ENCODE peak calls at places on chromosomes 4 and X, in six cellular contexts. One of them, this sample, is unnamed.
A peak's percentile ranks its signal among the peaks of the same experiment; 100 is the strongest.

GRCh38 chr4:173185832-173186545 is 17.4 kb downstream of the GALNT7 start:
- DNase-seq in GF-D8: no peak
- DNase-seq in HCEC 1CT: no peak
- DNase-seq in amniotic stem cell: no peak
- DNase-seq in mucosa of descending colon: no peak
- DNase-seq in activated CD4-positive, alpha-beta T cell treated with anti-CD3 and anti-CD28 coated beads, Interleukin-2, amount 10 ng/mL, durations not matched to agents 7 days and 5 days: no peak
- DNase-seq in this sample: no peak

GRCh38 chr4:152691761-152692160 is 12.0 kb upstream of the TMEM154 start:
- DNase-seq in GF-D8: no peak
- DNase-seq in HCEC 1CT: no peak
- DNase-seq in amniotic stem cell: no peak
- DNase-seq in mucosa of descending colon: no peak
- DNase-seq in activated CD4-positive, alpha-beta T cell treated with anti-CD3 and anti-CD28 coated beads, Interleukin-2, amount 10 ng/mL, durations not matched to agents 7 days and 5 days: no peak
- DNase-seq in this sample: no peak

GRCh38 chrX:69387559-69388487 is 116.3 kb upstream of the NALF2 start:
- DNase-seq in GF-D8: no peak
- DNase-seq in HCEC 1CT: peak; percentile 2
- DNase-seq in amniotic stem cell: no peak
- DNase-seq in mucosa of descending colon: no peak
- DNase-seq in activated CD4-positive, alpha-beta T cell treated with anti-CD3 and anti-CD28 coated beads, Interleukin-2, amount 10 ng/mL, durations not matched to agents 7 days and 5 days: peak; percentile 25
- DNase-seq in this sample: no peak

GRCh38 chr4:139922625-139923024 is 231.4 kb downstream of the MAML3 start:
- DNase-seq in GF-D8: no peak
- DNase-seq in HCEC 1CT: no peak
- DNase-seq in amniotic stem cell: no peak
- DNase-seq in mucosa of descending colon: no peak
- DNase-seq in activated CD4-positive, alpha-beta T cell treated with anti-CD3 and anti-CD28 coated beads, Interleukin-2, amount 10 ng/mL, durations not matched to agents 7 days and 5 days: no peak
- DNase-seq in this sample: peak; percentile 98

GRCh38 chr4:183783933-183784622 is 121.0 kb upstream of the STOX2 start:
- DNase-seq in GF-D8: no peak
- DNase-seq in HCEC 1CT: peak; percentile 7
- DNase-seq in amniotic stem cell: no peak
- DNase-seq in mucosa of descending colon: no peak
- DNase-seq in activated CD4-positive, alpha-beta T cell treated with anti-CD3 and anti-CD28 coated beads, Interleukin-2, amount 10 ng/mL, durations not matched to agents 7 days and 5 days: no peak
- DNase-seq in this sample: no peak

GRCh38 chr4:3725936-3726895 is 40.0 kb upstream of the ADRA2C start:
- DNase-seq in GF-D8: no peak
- DNase-seq in HCEC 1CT: no peak
- DNase-seq in amniotic stem cell: no peak
- DNase-seq in mucosa of descending colon: no peak
- DNase-seq in activated CD4-positive, alpha-beta T cell treated with anti-CD3 and anti-CD28 coated beads, Interleukin-2, amount 10 ng/mL, durations not matched to agents 7 days and 5 days: no peak
- DNase-seq in this sample: no peak

GRCh38 chr4:149291463-149291862 is 524.2 kb downstream of the IQCM start:
- DNase-seq in GF-D8: no peak
- DNase-seq in HCEC 1CT: peak; percentile 41
- DNase-seq in amniotic stem cell: no peak
- DNase-seq in mucosa of descending colon: no peak
- DNase-seq in activated CD4-positive, alpha-beta T cell treated with anti-CD3 and anti-CD28 coated beads, Interleukin-2, amount 10 ng/mL, durations not matched to agents 7 days and 5 days: no peak
- DNase-seq in this sample: peak; percentile 20

GRCh38 chr4:1862055-1862911 is 6.3 kb upstream of the LETM1 start:
- DNase-seq in GF-D8: no peak
- DNase-seq in HCEC 1CT: no peak
- DNase-seq in amniotic stem cell: no peak
- DNase-seq in mucosa of descending colon: peak; percentile 52
- DNase-seq in activated CD4-positive, alpha-beta T cell treated with anti-CD3 and anti-CD28 coated beads, Interleukin-2, amount 10 ng/mL, durations not matched to agents 7 days and 5 days: no peak
- DNase-seq in this sample: no peak

GRCh38 chr4:78766026-78766425 is 10.1 kb upstream of the BMP2K start:
- DNase-seq in GF-D8: no peak
- DNase-seq in HCEC 1CT: peak; percentile 37
- DNase-seq in amniotic stem cell: no peak
- DNase-seq in mucosa of descending colon: no peak
- DNase-seq in activated CD4-positive, alpha-beta T cell treated with anti-CD3 and anti-CD28 coated beads, Interleukin-2, amount 10 ng/mL, durations not matched to agents 7 days and 5 days: no peak
- DNase-seq in this sample: peak; percentile 66

GRCh38 chrX:107576841-107577240 is 51.5 kb upstream of the PRPS1 start:
- DNase-seq in GF-D8: no peak
- DNase-seq in HCEC 1CT: no peak
- DNase-seq in amniotic stem cell: no peak
- DNase-seq in mucosa of descending colon: no peak
- DNase-seq in activated CD4-positive, alpha-beta T cell treated with anti-CD3 and anti-CD28 coated beads, Interleukin-2, amount 10 ng/mL, durations not matched to agents 7 days and 5 days: no peak
- DNase-seq in this sample: no peak

GRCh38 chr4:154308207-154308606 is 183.4 kb downstream of the DCHS2 start:
- DNase-seq in GF-D8: no peak
- DNase-seq in HCEC 1CT: no peak
- DNase-seq in amniotic stem cell: no peak
- DNase-seq in mucosa of descending colon: no peak
- DNase-seq in activated CD4-positive, alpha-beta T cell treated with anti-CD3 and anti-CD28 coated beads, Interleukin-2, amount 10 ng/mL, durations not matched to agents 7 days and 5 days: no peak
- DNase-seq in this sample: no peak

GRCh38 chrX:118702741-118703140 is 24.7 kb upstream of the IL13RA1 start:
- DNase-seq in GF-D8: no peak
- DNase-seq in HCEC 1CT: no peak
- DNase-seq in amniotic stem cell: no peak
- DNase-seq in mucosa of descending colon: no peak
- DNase-seq in activated CD4-positive, alpha-beta T cell treated with anti-CD3 and anti-CD28 coated beads, Interleukin-2, amount 10 ng/mL, durations not matched to agents 7 days and 5 days: no peak
- DNase-seq in this sample: no peak

GRCh38 chr4:41619161-41619560 is 81.2 kb downstream of the LIMCH1 start:
- DNase-seq in GF-D8: no peak
- DNase-seq in HCEC 1CT: no peak
- DNase-seq in amniotic stem cell: no peak
- DNase-seq in mucosa of descending colon: no peak
- DNase-seq in activated CD4-positive, alpha-beta T cell treated with anti-CD3 and anti-CD28 coated beads, Interleukin-2, amount 10 ng/mL, durations not matched to agents 7 days and 5 days: no peak
- DNase-seq in this sample: no peak

GRCh38 chr4:14361084-14361483 is 641.2 kb upstream of the CPEB2 start:
- DNase-seq in GF-D8: no peak
- DNase-seq in HCEC 1CT: no peak
- DNase-seq in amniotic stem cell: no peak
- DNase-seq in mucosa of descending colon: no peak
- DNase-seq in activated CD4-positive, alpha-beta T cell treated with anti-CD3 and anti-CD28 coated beads, Interleukin-2, amount 10 ng/mL, durations not matched to agents 7 days and 5 days: no peak
- DNase-seq in this sample: no peak

GRCh38 chr4:6474053-6474568 is 1.7 kb upstream of the PPP2R2C start:
- DNase-seq in GF-D8: no peak
- DNase-seq in HCEC 1CT: no peak
- DNase-seq in amniotic stem cell: no peak
- DNase-seq in mucosa of descending colon: no peak
- DNase-seq in activated CD4-positive, alpha-beta T cell treated with anti-CD3 and anti-CD28 coated beads, Interleukin-2, amount 10 ng/mL, durations not matched to agents 7 days and 5 days: peak; percentile 9
- DNase-seq in this sample: no peak

GRCh38 chrX:40006025-40007017 is 91.4 kb downstream of the BCOR start:
- DNase-seq in GF-D8: no peak
- DNase-seq in HCEC 1CT: no peak
- DNase-seq in amniotic stem cell: no peak
- DNase-seq in mucosa of descending colon: peak; percentile 70
- DNase-seq in activated CD4-positive, alpha-beta T cell treated with anti-CD3 and anti-CD28 coated beads, Interleukin-2, amount 10 ng/mL, durations not matched to agents 7 days and 5 days: no peak
- DNase-seq in this sample: no peak

GRCh38 chrX:118595501-118596042 is 100.0 kb downstream of the DOCK11 start:
- DNase-seq in GF-D8: no peak
- DNase-seq in HCEC 1CT: no peak
- DNase-seq in amniotic stem cell: no peak
- DNase-seq in mucosa of descending colon: no peak
- DNase-seq in activated CD4-positive, alpha-beta T cell treated with anti-CD3 and anti-CD28 coated beads, Interleukin-2, amount 10 ng/mL, durations not matched to agents 7 days and 5 days: no peak
- DNase-seq in this sample: peak; percentile 39

GRCh38 chr4:26877946-26878345 is 17.3 kb downstream of the STIM2 start:
- DNase-seq in GF-D8: no peak
- DNase-seq in HCEC 1CT: no peak
- DNase-seq in amniotic stem cell: no peak
- DNase-seq in mucosa of descending colon: no peak
- DNase-seq in activated CD4-positive, alpha-beta T cell treated with anti-CD3 and anti-CD28 coated beads, Interleukin-2, amount 10 ng/mL, durations not matched to agents 7 days and 5 days: no peak
- DNase-seq in this sample: no peak

GRCh38 chr4:154415313-154415712 is 76.3 kb downstream of the DCHS2 start:
- DNase-seq in GF-D8: no peak
- DNase-seq in HCEC 1CT: no peak
- DNase-seq in amniotic stem cell: no peak
- DNase-seq in mucosa of descending colon: no peak
- DNase-seq in activated CD4-positive, alpha-beta T cell treated with anti-CD3 and anti-CD28 coated beads, Interleukin-2, amount 10 ng/mL, durations not matched to agents 7 days and 5 days: no peak
- DNase-seq in this sample: no peak

GRCh38 chr4:19806865-19807264 is 444.8 kb upstream of the SLIT2 start:
- DNase-seq in GF-D8: peak; percentile 15
- DNase-seq in HCEC 1CT: no peak
- DNase-seq in amniotic stem cell: no peak
- DNase-seq in mucosa of descending colon: no peak
- DNase-seq in activated CD4-positive, alpha-beta T cell treated with anti-CD3 and anti-CD28 coated beads, Interleukin-2, amount 10 ng/mL, durations not matched to agents 7 days and 5 days: no peak
- DNase-seq in this sample: no peak

GRCh38 chr4:5710065-5710961 is 688 bp upstream of the EVC start:
- DNase-seq in GF-D8: no peak
- DNase-seq in HCEC 1CT: peak; percentile 32
- DNase-seq in amniotic stem cell: no peak
- DNase-seq in mucosa of descending colon: no peak
- DNase-seq in activated CD4-positive, alpha-beta T cell treated with anti-CD3 and anti-CD28 coated beads, Interleukin-2, amount 10 ng/mL, durations not matched to agents 7 days and 5 days: no peak
- DNase-seq in this sample: no peak

GRCh38 chrX:16807548-16807947 is 21.3 kb downstream of the TXLNG start:
- DNase-seq in GF-D8: no peak
- DNase-seq in HCEC 1CT: peak; percentile 26
- DNase-seq in amniotic stem cell: no peak
- DNase-seq in mucosa of descending colon: no peak
- DNase-seq in activated CD4-positive, alpha-beta T cell treated with anti-CD3 and anti-CD28 coated beads, Interleukin-2, amount 10 ng/mL, durations not matched to agents 7 days and 5 days: no peak
- DNase-seq in this sample: no peak

GRCh38 chr4:4666693-4667642 is 125.1 kb upstream of the STX18 start:
- DNase-seq in GF-D8: no peak
- DNase-seq in HCEC 1CT: no peak
- DNase-seq in amniotic stem cell: no peak
- DNase-seq in mucosa of descending colon: no peak
- DNase-seq in activated CD4-positive, alpha-beta T cell treated with anti-CD3 and anti-CD28 coated beads, Interleukin-2, amount 10 ng/mL, durations not matched to agents 7 days and 5 days: no peak
- DNase-seq in this sample: no peak

GRCh38 chr4:2968381-2968780 is 5.0 kb downstream of the GRK4 start:
- DNase-seq in GF-D8: no peak
- DNase-seq in HCEC 1CT: no peak
- DNase-seq in amniotic stem cell: no peak
- DNase-seq in mucosa of descending colon: no peak
- DNase-seq in activated CD4-positive, alpha-beta T cell treated with anti-CD3 and anti-CD28 coated beads, Interleukin-2, amount 10 ng/mL, durations not matched to agents 7 days and 5 days: no peak
- DNase-seq in this sample: no peak

GRCh38 chr4:88742561-88742960 is 44.9 kb upstream of the NAP1L5 start:
- DNase-seq in GF-D8: no peak
- DNase-seq in HCEC 1CT: no peak
- DNase-seq in amniotic stem cell: no peak
- DNase-seq in mucosa of descending colon: no peak
- DNase-seq in activated CD4-positive, alpha-beta T cell treated with anti-CD3 and anti-CD28 coated beads, Interleukin-2, amount 10 ng/mL, durations not matched to agents 7 days and 5 days: no peak
- DNase-seq in this sample: no peak

GRCh38 chr4:105147226-105148151 is 813 bp downstream of the TET2 start:
- DNase-seq in GF-D8: peak; percentile 19
- DNase-seq in HCEC 1CT: no peak
- DNase-seq in amniotic stem cell: no peak
- DNase-seq in mucosa of descending colon: no peak
- DNase-seq in activated CD4-positive, alpha-beta T cell treated with anti-CD3 and anti-CD28 coated beads, Interleukin-2, amount 10 ng/mL, durations not matched to agents 7 days and 5 days: peak; percentile 27
- DNase-seq in this sample: peak; percentile 17

GRCh38 chrX:95383778-95384177 is 1300.9 kb upstream of the DIAPH2 start:
- DNase-seq in GF-D8: no peak
- DNase-seq in HCEC 1CT: no peak
- DNase-seq in amniotic stem cell: no peak
- DNase-seq in mucosa of descending colon: no peak
- DNase-seq in activated CD4-positive, alpha-beta T cell treated with anti-CD3 and anti-CD28 coated beads, Interleukin-2, amount 10 ng/mL, durations not matched to agents 7 days and 5 days: no peak
- DNase-seq in this sample: peak; percentile 44

GRCh38 chr4:183636488-183636887 is 22.5 kb downstream of the RWDD4 start:
- DNase-seq in GF-D8: no peak
- DNase-seq in HCEC 1CT: no peak
- DNase-seq in amniotic stem cell: no peak
- DNase-seq in mucosa of descending colon: no peak
- DNase-seq in activated CD4-positive, alpha-beta T cell treated with anti-CD3 and anti-CD28 coated beads, Interleukin-2, amount 10 ng/mL, durations not matched to agents 7 days and 5 days: no peak
- DNase-seq in this sample: no peak

GRCh38 chr4:56127698-56128097 is 179.0 kb downstream of the CEP135 start:
- DNase-seq in GF-D8: no peak
- DNase-seq in HCEC 1CT: no peak
- DNase-seq in amniotic stem cell: no peak
- DNase-seq in mucosa of descending colon: no peak
- DNase-seq in activated CD4-positive, alpha-beta T cell treated with anti-CD3 and anti-CD28 coated beads, Interleukin-2, amount 10 ng/mL, durations not matched to agents 7 days and 5 days: no peak
- DNase-seq in this sample: peak; percentile 63

GRCh38 chr4:76637704-76638361 is 202.8 kb downstream of the SHROOM3 start:
- DNase-seq in GF-D8: no peak
- DNase-seq in HCEC 1CT: no peak
- DNase-seq in amniotic stem cell: no peak
- DNase-seq in mucosa of descending colon: no peak
- DNase-seq in activated CD4-positive, alpha-beta T cell treated with anti-CD3 and anti-CD28 coated beads, Interleukin-2, amount 10 ng/mL, durations not matched to agents 7 days and 5 days: no peak
- DNase-seq in this sample: no peak

GRCh38 chrX:123779908-123780396 is 47.1 kb upstream of the THOC2 start:
- DNase-seq in GF-D8: no peak
- DNase-seq in HCEC 1CT: no peak
- DNase-seq in amniotic stem cell: no peak
- DNase-seq in mucosa of descending colon: no peak
- DNase-seq in activated CD4-positive, alpha-beta T cell treated with anti-CD3 and anti-CD28 coated beads, Interleukin-2, amount 10 ng/mL, durations not matched to agents 7 days and 5 days: no peak
- DNase-seq in this sample: no peak

GRCh38 chrX:145190801-145191389 is 56.4 kb upstream of the SPANXN1 start:
- DNase-seq in GF-D8: no peak
- DNase-seq in HCEC 1CT: no peak
- DNase-seq in amniotic stem cell: no peak
- DNase-seq in mucosa of descending colon: no peak
- DNase-seq in activated CD4-positive, alpha-beta T cell treated with anti-CD3 and anti-CD28 coated beads, Interleukin-2, amount 10 ng/mL, durations not matched to agents 7 days and 5 days: no peak
- DNase-seq in this sample: no peak